ENCODE peak calls at places on chromosomes 12 and 14, in nine cellular contexts. X is GM12865, A is fibroblast of villous mesenchyme, Y is OCI-LY7, I is astrocyte of the cerebellum, H is right lobe of liver, Q is testis, R is fibroblast of pulmonary artery, P is fibroblast of the aortic adventitia. N is an unnamed sample.

GRCh38 chr14:87944987-87945604 is 47.9 kb downstream of the GALC start:
- DNase-seq in Y (peak; percentile 56), I (peak; percentile 59), P (peak; percentile 80), A (peak; percentile 72), Q (no peak), R (peak; percentile 82), H (no peak), X (peak; percentile 72), N (peak; percentile 18)

GRCh38 chr12:109858764-109859163 is 21.6 kb downstream of the GLTP start:
- DNase-seq in Q (no peak), Y (no peak), R (no peak), A (no peak), X (no peak), I (no peak), H (no peak), P (no peak), N (no peak)

GRCh38 chr12:40864891-40865290 is 172.7 kb downstream of the CNTN1 start:
- DNase-seq in Y (no peak), H (no peak), I (no peak), R (no peak), A (no peak), Q (no peak), X (no peak), P (no peak), N (no peak)

GRCh38 chr14:77459072-77459723 is 1.3 kb downstream of the AHSA1 start:
- DNase-seq in H (no peak), Q (peak; percentile 94), A (peak; percentile 81), P (peak; percentile 85), I (peak; percentile 65), Y (peak; percentile 79), X (peak; percentile 83), R (peak; percentile 85), N (peak; percentile 26)

GRCh38 chr12:99334737-99335136 is 312.8 kb upstream of the GARIN6 start:
- DNase-seq in I (no peak), Y (no peak), H (no peak), A (no peak), P (no peak), X (no peak), Q (no peak), R (no peak), N (no peak)

GRCh38 chr12:42730286-42730685 is 140.7 kb upstream of the PRICKLE1 start:
- DNase-seq in P (no peak), X (no peak), H (no peak), Q (no peak), A (peak; percentile 20), I (no peak), Y (no peak), R (peak; percentile 42), N (no peak)

GRCh38 chr12:69915964-69916363 is 90.9 kb downstream of the MYRFL start:
- DNase-seq in A (no peak), I (no peak), Q (no peak), P (no peak), X (no peak), R (no peak), H (no peak), Y (no peak), N (no peak)

GRCh38 chr12:3040663-3041544 is 36.3 kb upstream of the TSPAN9 start:
- DNase-seq in X (no peak), R (no peak), I (no peak), Q (no peak), Y (no peak), P (no peak), A (no peak), H (no peak), N (no peak)

GRCh38 chr14:36424478-36425102 is 95.4 kb downstream of the NKX2-1 start:
- DNase-seq in P (no peak), Y (no peak), H (no peak), R (no peak), I (no peak), Q (no peak), A (no peak), X (no peak), N (no peak)

GRCh38 chr12:115617391-115617790 is 660.1 kb downstream of the MED13L start:
- DNase-seq in H (no peak), R (no peak), A (no peak), Q (peak; percentile 44), X (no peak), Y (no peak), I (no peak), P (no peak), N (no peak)

GRCh38 chr14:75453817-75454434 is 26.1 kb downstream of the JDP2 start:
- DNase-seq in A (no peak), X (peak; percentile 85), H (no peak), I (no peak), Q (no peak), Y (peak; percentile 76), P (no peak), R (no peak), N (no peak)

DNA sequence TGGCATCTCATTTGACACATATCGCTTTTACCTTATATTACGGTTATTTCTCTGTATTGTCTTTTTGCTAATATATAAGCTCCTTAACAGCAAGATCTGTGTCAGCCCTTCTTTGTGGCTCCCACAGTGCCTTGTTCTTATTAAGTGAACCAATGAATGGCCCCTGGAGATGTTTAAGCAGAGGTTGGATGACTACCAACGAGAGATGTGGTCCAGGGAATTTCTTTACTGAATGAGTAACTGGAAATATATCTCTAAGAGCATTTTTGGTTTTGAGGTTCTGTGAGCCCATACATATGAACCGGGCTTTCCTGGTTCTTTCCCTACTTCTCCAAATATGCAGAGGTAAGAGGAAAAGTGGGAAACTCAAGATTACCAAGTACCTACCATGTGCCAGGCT is 23.5 kb downstream of the CALCOCO1 start:
- DNase-seq in R (no peak), P (peak; percentile 71), I (peak; percentile 54), Q (no peak), H (no peak), X (no peak), Y (no peak), A (no peak), N (no peak)
- H3K4me3 ChIP-seq in R (no peak overlapping the region), P (no peak overlapping the region), I (no peak overlapping the region), Q (no peak overlapping the region), H (no peak overlapping the region), X (no peak overlapping the region), Y (no peak overlapping the region), A (no peak overlapping the region), N (no peak overlapping the region)

DNA sequence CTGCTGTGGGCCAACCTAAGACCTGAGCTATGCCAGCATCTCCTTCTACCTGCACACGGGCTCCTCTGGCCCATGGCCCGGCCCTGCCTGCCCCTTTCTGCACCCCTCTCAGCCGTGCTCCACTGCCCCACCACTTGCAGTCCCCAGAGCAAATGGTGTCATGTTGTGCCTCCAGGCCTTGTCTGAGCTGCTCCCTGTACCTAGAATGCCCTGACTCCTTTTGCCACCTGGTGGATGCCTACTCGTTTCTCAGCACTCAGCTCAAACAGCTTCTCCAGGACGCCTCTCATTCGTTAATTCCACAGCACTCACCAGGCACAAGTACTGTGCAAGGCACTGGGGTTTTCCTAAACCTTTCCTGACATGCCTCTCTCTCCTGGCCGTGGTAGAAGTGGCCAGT is 63.2 kb upstream of the PNMA1 start:
- DNase-seq in R (no peak), I (no peak), A (no peak), X (peak; percentile 64), Q (no peak), H (peak; percentile 27), Y (peak; percentile 71), P (no peak), N (no peak)
- TF ChIP-seq CTCF in R (no peak), I (no peak), A (no peak), X (peak; percentile 29), Q (no peak), H (no peak), Y (peak; percentile 73), P (no peak), N (peak; percentile 36)

GRCh38 chr12:52392465-52393007 is 7.1 kb upstream of the KRT84 start:
- DNase-seq in Q (no peak), H (no peak), R (no peak), A (no peak), X (no peak), I (no peak), Y (no peak), P (no peak), N (no peak)
- H3K4me3 ChIP-seq in Q (no peak overlapping the region), H (no peak overlapping the region), R (no peak overlapping the region), A (no peak overlapping the region), X (no peak overlapping the region), I (no peak overlapping the region), Y (no peak overlapping the region), P (no peak overlapping the region), N (no peak overlapping the region)

GRCh38 chr12:52256165-52256935 is 18.1 kb upstream of the KRT86 start:
- DNase-seq in I (no peak), P (no peak), X (no peak), H (no peak), Q (no peak), R (no peak), Y (no peak), A (no peak), N (no peak)
- TF ChIP-seq CTCF in I (no peak), P (no peak), X (no peak), H (no peak), Q (no peak), R (no peak), Y (no peak), A (no peak), N (no peak)

GRCh38 chr12:82877963-82878362 is 191.3 kb downstream of the TMTC2 start:
- DNase-seq in A (no peak), I (no peak), Q (no peak), P (no peak), R (no peak), Y (no peak), H (no peak), X (no peak), N (no peak)

GRCh38 chr12:82880442-82880901 is 193.8 kb downstream of the TMTC2 start:
- DNase-seq in Y (no peak), X (no peak), R (no peak), I (no peak), Q (no peak), A (no peak), H (no peak), P (peak; percentile 35), N (no peak)

GRCh38 chr12:82883396-82884360 is 197.0 kb downstream of the TMTC2 start:
- DNase-seq in P (no peak), H (no peak), Q (no peak), A (no peak), R (no peak), I (no peak), X (no peak), Y (no peak), N (no peak)
- H3K4me3 ChIP-seq in P (no peak overlapping the region), H (no peak overlapping the region), Q (no peak overlapping the region), A (no peak overlapping the region), R (no peak overlapping the region), I (no peak overlapping the region), X (no peak overlapping the region), Y (no peak overlapping the region), N (no peak overlapping the region)

DNA sequence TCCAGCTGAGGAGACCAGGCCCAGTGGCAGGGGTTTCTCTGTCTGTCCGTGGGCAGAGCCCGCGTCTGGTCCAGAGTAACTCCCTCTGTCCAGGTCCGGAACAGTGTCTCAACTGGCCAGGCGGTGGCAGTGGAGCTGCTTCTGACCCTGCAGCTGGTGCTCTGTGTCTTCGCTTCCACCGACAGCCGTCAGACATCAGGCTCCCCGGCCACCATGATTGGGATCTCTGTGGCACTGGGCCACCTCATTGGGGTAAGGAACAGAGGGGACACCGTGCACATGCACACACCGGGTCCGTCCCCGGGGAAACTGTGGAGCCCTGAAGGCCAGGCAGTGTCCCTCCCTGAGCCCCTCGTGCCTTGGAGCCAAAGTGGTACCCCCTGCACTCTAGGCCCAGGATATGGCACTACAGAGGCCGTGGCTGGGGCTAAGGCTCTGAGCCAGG is 1.5 kb downstream of the AQP6 start:
- DNase-seq in P (peak; percentile 73), H (peak; percentile 80), Q (peak; percentile 80), Y (no peak), I (peak; percentile 34), A (peak; percentile 77), X (no peak), R (peak; percentile 82), N (no peak)
- TF ChIP-seq CTCF in P (peak; percentile 72), H (peak; percentile 72), Q (peak; percentile 51), Y (no peak), I (peak; percentile 75), A (peak; percentile 82), X (no peak), R (peak; percentile 79), N (peak; percentile 75)